ENCODE peak calls at places on chromosomes 4 and X, in seven cellular contexts. Y is neural progenitor cell, B is fibroblast of lung, G is mammary epithelial cell, L is IMR-90, P is HCT116, W is PC-9. V is an unnamed sample.

GRCh38 chr4:19807505-19807904 is 444.2 kb upstream of the SLIT2 start:
- DNase-seq in G (peak), L (peak), B (peak), P (no peak), Y (no peak), W (peak), V (peak)

GRCh38 chr4:3071811-3072210 is 2.5 kb downstream of the HTT-AS start:
- DNase-seq in W (no peak), P (no peak), L (peak), G (no peak), B (peak), Y (no peak), V (peak)

GRCh38 chr4:145887241-145887964 is 51.2 kb downstream of the ZNF827 start:
- DNase-seq in P (no peak), L (peak), B (peak), G (no peak), Y (no peak), W (no peak), V (peak)

GRCh38 chrX:132614297-132614696 is 125.5 kb upstream of the MBNL3 start:
- DNase-seq in W (no peak), P (no peak), B (peak), G (no peak), Y (peak), L (no peak), V (peak)

GRCh38 chr4:168097161-168097560 is 4.8 kb downstream of the ANXA10 start:
- DNase-seq in L (no peak), Y (no peak), P (no peak), B (no peak), G (no peak), W (no peak), V (peak)

GRCh38 chrX:2642791-2643190 is 48.3 kb upstream of the CD99 start:
- DNase-seq in B (no peak), P (no peak), G (no peak), W (no peak), Y (no peak), L (no peak), V (no peak)

GRCh38 chr4:181643466-181643865 is 599.7 kb upstream of the TENM3 start:
- DNase-seq in W (no peak), G (no peak), L (peak), Y (no peak), P (no peak), B (no peak), V (no peak)

GRCh38 chr4:65865489-65865888 is 195.2 kb upstream of the EPHA5 start:
- DNase-seq in Y (peak), W (no peak), L (no peak), B (no peak), G (peak), P (no peak), V (peak)

GRCh38 chrX:1528884-1529203 is 8.1 kb downstream of the P2RY8 start:
- DNase-seq in P (no peak), B (no peak), G (no peak), W (no peak), Y (no peak), L (no peak), V (no peak)

GRCh38 chr4:89336818-89337395 is 29.3 kb upstream of the GPRIN3 start:
- DNase-seq in L (no peak), W (no peak), B (no peak), Y (no peak), P (no peak), G (no peak), V (no peak)

GRCh38 chr4:137531951-137532868 is at the start of gene PCDH18:
- DNase-seq in Y (peak), G (peak), B (peak), L (peak), W (no peak), P (no peak), V (peak)

GRCh38 chrX:136204571-136204970 is 46.6 kb downstream of the MAP7D3 start:
- DNase-seq in Y (peak), P (no peak), L (peak), B (peak), W (peak), G (peak), V (peak)

GRCh38 chrX:153299855-153300254 is 21.7 kb downstream of the PNMA6F start:
- DNase-seq in B (no peak), Y (no peak), L (no peak), W (no peak), G (no peak), P (no peak), V (no peak)

GRCh38 chr4:10192331-10192730 is 75.7 kb upstream of the WDR1 start:
- DNase-seq in Y (peak), W (no peak), B (no peak), L (no peak), G (peak), P (no peak), V (no peak)

GRCh38 chr4:76950846-76951321 is 1.3 kb downstream of the SEPTIN11 start:
- DNase-seq in P (no peak), W (no peak), G (peak), Y (peak), L (peak), B (peak), V (peak)

GRCh38 chr4:122874194-122874593 is 47.6 kb downstream of the FGF2 start:
- DNase-seq in L (peak), W (peak), G (peak), P (no peak), B (peak), Y (no peak), V (peak)

DNA sequence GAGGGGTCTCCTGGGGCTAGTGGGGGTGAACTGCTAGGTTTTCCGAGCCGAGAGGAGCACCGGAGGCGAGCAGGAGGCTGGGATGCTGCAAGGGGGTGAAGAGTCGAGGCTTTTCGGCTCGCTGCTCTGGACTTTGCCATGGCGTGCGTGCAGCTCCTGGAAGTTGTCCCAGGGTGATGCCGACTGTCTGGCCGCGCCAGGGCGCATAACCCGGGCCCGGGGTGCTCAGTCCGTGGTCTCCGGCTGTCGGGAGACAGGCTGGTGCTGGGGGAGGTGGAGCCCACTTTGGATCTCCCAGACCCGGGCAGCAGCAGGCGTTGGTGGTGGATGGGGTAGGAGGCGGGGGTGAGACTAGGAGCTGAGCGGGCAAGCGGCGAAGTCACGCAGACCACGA is 777 bp downstream of the GRIA3 start:
- DNase-seq in W (no peak), G (no peak), P (no peak), B (no peak), Y (peak), L (no peak), V (peak)
- H2AFZ ChIP-seq in W (no peak), G (no peak), P (no peak), B (no peak), Y (peak), L (no peak), V (peak)

DNA sequence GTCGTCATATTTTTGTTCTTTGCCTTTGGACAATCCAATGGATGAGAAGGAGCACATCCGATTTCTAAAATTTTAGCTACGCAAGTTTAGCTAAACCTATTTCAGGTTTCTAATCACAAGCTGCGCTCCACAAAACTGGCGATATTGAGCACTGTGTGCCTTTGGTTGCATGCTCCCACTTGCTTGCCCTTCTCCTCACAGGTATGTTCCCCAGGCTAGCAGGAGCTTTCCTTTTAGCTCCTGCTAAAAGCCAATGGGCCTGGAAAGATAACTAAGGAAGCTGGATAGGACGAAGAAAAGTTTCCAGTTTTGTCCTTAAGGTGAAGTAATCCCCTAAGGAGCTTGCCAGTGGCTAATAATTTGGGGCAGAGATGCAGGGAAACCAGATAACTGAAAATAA is 975.2 kb downstream of the FSTL5 start:
- DNase-seq in B (no peak), G (no peak), P (no peak), Y (no peak), W (no peak), L (no peak), V (no peak)
- H2AFZ ChIP-seq in B (no peak), G (no peak), P (no peak), Y (peak), W (no peak), L (no peak), V (no peak)

DNA sequence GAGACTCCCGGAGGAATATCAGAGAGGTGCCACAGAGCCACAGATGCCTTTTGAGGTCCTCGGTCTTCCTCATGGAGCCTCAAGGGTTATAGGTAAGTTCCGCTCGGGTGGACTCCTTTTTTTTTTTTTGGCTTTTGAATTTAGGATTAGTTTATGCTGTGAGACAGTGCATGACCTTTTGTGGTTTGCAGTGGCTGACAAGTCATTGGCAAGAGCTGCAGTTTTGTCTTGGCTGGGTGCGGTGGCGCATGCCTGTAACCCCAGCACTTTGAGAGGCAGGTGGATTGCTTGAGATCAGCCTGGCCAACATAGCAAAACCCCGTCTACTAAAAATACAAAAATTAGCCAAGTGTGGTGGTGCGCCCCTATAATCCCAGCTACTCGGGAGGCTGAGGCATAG is 4.5 kb upstream of the GRSF1 start:
- DNase-seq in P (no peak), L (no peak), W (no peak), B (no peak), Y (no peak), G (no peak), V (no peak)
- H2AFZ ChIP-seq in P (no peak), L (no peak), W (no peak), B (no peak), Y (no peak), G (no peak), V (no peak)

DNA sequence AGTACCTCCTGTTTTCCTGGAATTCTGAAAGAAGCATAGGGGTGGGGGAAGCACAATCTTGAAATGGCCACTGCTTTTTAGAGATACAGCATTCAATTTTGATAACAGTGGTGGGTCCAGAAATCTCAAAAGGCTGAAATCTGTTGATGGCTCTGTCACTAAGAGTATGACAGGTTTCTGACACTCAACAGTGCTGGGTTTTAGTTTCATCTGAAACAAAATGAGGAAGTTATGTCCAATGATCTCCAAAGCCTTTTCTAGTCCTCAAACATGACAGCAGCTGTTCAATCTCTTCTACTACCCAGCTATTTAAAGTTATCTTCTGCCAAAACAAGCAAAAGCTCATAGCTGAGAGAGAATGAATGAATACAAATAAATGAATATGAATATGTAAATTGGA is 110.5 kb downstream of the IL1RAPL1 start:
- DNase-seq in Y (no peak), L (no peak), P (no peak), W (no peak), B (no peak), G (no peak), V (no peak)
- H2AFZ ChIP-seq in Y (no peak), L (no peak), P (no peak), W (no peak), B (no peak), G (no peak), V (no peak)

V was measured in GM23248.